ENCODE peak calls at places on chromosomes 11 and 22, in four cellular contexts. M, A, U and G are unnamed samples.

GRCh38 chr22:22042599-22043295 is 60.2 kb upstream of the TOP3B start:
- DNase-seq in M (no peak), A (no peak), U (no peak), G (no peak)

GRCh38 chr11:37320921-37321320 is 722.9 kb upstream of the RAG2 start:
- DNase-seq in M (no peak), A (peak; percentile 76), U (no peak), G (no peak)

GRCh38 chr11:70912226-70912840 is 340.0 kb downstream of the SHANK2 start:
- DNase-seq in M (no peak), A (no peak), U (no peak), G (no peak)

GRCh38 chr11:45021692-45022130 is 71.0 kb upstream of the TP53I11 start:
- DNase-seq in M (peak; percentile 26), A (no peak), U (peak; percentile 89), G (peak; percentile 30)

GRCh38 chr11:65927904-65928397 is 8.7 kb downstream of the DRAP1 start:
- DNase-seq in M (no peak), A (no peak), U (peak; percentile 51), G (no peak)

GRCh38 chr11:99937330-99937729 is 749.8 kb upstream of the ARHGAP42 start:
- DNase-seq in M (no peak), A (no peak), U (no peak), G (no peak)

GRCh38 chr22:47695176-47695575 is 932.7 kb downstream of the TBC1D22A start:
- DNase-seq in M (no peak), A (no peak), U (no peak), G (no peak)

GRCh38 chr11:27161071-27161470 is 120.5 kb downstream of the BBOX1 start:
- DNase-seq in M (no peak), A (no peak), U (no peak), G (no peak)

GRCh38 chr22:20422271-20422958 is 15.2 kb downstream of the SCARF2 start:
- DNase-seq in M (peak; percentile 65), A (no peak), U (no peak), G (peak; percentile 79)

GRCh38 chr11:46710821-46711269 is 8.2 kb upstream of the F2 start:
- DNase-seq in M (peak; percentile 91), A (no peak), U (peak; percentile 82), G (no peak)

GRCh38 chr11:113296447-113297205 is 17.8 kb upstream of the TTC12 start:
- DNase-seq in M (no peak), A (no peak), U (no peak), G (peak; percentile 18)

GRCh38 chr11:4049006-4049405 is 45.6 kb upstream of the RRM1 start:
- DNase-seq in M (no peak), A (no peak), U (no peak), G (no peak)

GRCh38 chr11:109818303-109818702 is 274.9 kb upstream of the ZC3H12C start:
- DNase-seq in M (no peak), A (no peak), U (no peak), G (no peak)

GRCh38 chr11:32434387-32435151 is 770 bp downstream of the WT1 start:
- DNase-seq in M (no peak), A (no peak), U (peak; percentile 57), G (peak; percentile 33)

GRCh38 chr11:67276821-67277230 is 10.6 kb downstream of the GRK2 start:
- DNase-seq in M (no peak), A (no peak), U (peak; percentile 74), G (peak; percentile 88)

GRCh38 chr11:110077866-110078325 is 15.3 kb upstream of the ZC3H12C start:
- DNase-seq in M (no peak), A (no peak), U (no peak), G (no peak)

GRCh38 chr11:130478204-130478701 is 29.8 kb downstream of the ADAMTS15 start:
- DNase-seq in M (peak; percentile 56), A (no peak), U (peak; percentile 86), G (peak; percentile 62)

GRCh38 chr22:30887861-30888260 is 80.7 kb downstream of the MORC2 start:
- DNase-seq in M (no peak), A (no peak), U (no peak), G (no peak)

GRCh38 chr11:8930456-8931175 is 2.1 kb downstream of the C11orf16 start:
- DNase-seq in M (no peak), A (no peak), U (no peak), G (no peak)

GRCh38 chr11:34068098-34068497 is 16.6 kb downstream of the CAPRIN1 start:
- DNase-seq in M (peak; percentile 63), A (no peak), U (no peak), G (no peak)

GRCh38 chr11:70146309-70146708 is 56.8 kb upstream of the FADD start:
- DNase-seq in M (no peak), A (no peak), U (no peak), G (no peak)

GRCh38 chr11:74726547-74727182 is 4.6 kb downstream of the CHRDL2 start:
- DNase-seq in M (peak; percentile 39), A (no peak), U (peak; percentile 82), G (peak; percentile 75)

GRCh38 chr11:86440843-86441242 is 66.2 kb downstream of the CCDC81 start:
- DNase-seq in M (no peak), A (no peak), U (no peak), G (no peak)

GRCh38 chr11:105632316-105632715 is 22.4 kb downstream of the GRIA4 start:
- DNase-seq in M (no peak), A (no peak), U (no peak), G (no peak)

GRCh38 chr11:75771646-75772410 is 3.2 kb downstream of the DGAT2 start:
- DNase-seq in M (no peak), A (no peak), U (no peak), G (no peak)

GRCh38 chr22:19795617-19796008 is 35.0 kb downstream of the TBX1 start:
- DNase-seq in M (no peak), A (no peak), U (no peak), G (no peak)

GRCh38 chr11:123186291-123186690 is 8.8 kb downstream of the CLMP start:
- DNase-seq in M (no peak), A (peak; percentile 47), U (no peak), G (no peak)

GRCh38 chr22:29517215-29517908 is 36.2 kb downstream of the THOC5 start:
- DNase-seq in M (no peak), A (no peak), U (peak; percentile 35), G (peak; percentile 34)

GRCh38 chr11:30481816-30482215 is 104.3 kb downstream of the MPPED2 start:
- DNase-seq in M (no peak), A (no peak), U (no peak), G (no peak)

GRCh38 chr11:30481385-30481784 is 104.8 kb downstream of the MPPED2 start:
- DNase-seq in M (no peak), A (no peak), U (no peak), G (no peak)

GRCh38 chr11:30479899-30480298 is 106.3 kb downstream of the MPPED2 start:
- DNase-seq in M (no peak), A (no peak), U (no peak), G (no peak)

GRCh38 chr11:30477061-30477460 is 109.1 kb downstream of the MPPED2 start:
- DNase-seq in M (no peak), A (no peak), U (no peak), G (no peak)

GRCh38 chr11:30478923-30479322 is 107.2 kb downstream of the MPPED2 start:
- DNase-seq in M (no peak), A (no peak), U (peak; percentile 85), G (no peak)
- TF ChIP-seq CTCF in M (no peak), A (no peak), U (no peak), G (no peak)

DNA sequence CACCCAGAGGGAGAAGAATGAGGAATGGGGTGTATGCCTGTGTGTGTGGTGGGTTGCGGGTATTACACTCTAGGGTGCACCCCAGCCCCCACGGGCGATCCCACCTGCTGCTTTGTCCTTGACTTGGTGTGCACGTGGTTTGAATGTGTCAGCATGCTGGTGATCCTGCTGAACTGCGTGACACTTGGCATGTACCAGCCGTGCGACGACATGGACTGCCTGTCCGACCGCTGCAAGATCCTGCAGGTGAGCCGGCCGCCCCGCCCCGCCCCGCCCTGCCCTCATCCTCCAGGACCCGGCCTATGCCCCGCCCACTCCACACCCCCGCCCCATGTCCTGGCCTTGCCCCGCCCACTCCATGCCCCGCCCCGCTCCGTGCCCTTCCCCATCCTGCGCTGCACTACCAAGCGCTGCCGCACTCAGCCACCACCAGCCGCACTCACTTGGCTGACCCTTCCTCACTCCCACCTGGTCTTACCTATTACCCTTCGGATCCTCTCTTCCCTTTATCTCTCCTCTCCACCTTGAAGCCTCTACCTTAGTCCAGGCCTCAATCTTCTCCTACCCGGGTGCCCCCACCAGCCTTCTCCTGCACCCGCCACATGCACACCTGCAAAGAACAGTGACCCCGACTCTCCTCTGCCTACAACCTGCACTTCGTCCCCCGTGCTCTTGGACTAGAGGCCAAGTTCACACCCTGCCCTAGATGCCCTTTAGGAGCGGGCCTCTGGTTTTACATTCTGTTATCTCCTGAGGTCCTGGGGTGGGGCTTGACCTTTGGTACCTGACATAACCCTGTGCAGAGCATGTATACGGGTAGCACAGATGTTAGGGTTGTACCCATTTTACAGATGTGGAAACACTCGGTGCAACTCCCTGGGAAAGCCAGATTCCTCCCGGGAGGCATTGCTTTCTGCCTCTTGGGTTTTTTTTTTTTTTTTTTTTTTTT is 27.7 kb downstream of the CACNA1I start:
- DNase-seq in M (no peak), A (peak; percentile 8), U (no peak), G (peak; percentile 84)
- TF ChIP-seq CTCF in M (no peak), A (peak; percentile 26), U (no peak), G (peak; percentile 11)

DNA sequence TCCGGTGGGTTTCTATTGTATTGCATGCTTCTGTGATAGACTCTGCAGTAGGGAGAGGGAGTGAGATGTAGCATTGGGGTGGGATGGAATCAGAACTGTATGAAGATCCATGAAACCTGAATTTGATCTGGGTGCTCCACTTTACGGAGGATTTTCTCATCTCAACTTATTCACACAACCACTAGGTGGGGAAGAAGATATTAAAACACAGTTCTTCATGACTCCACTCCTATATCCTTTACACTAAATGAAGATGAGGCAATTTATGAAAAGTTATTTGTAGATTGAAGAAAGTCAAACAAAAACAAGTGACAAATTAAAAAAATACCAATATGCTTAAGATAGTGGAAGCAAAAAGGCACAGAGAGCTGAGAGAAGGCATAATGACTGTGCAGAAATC is 92.6 kb upstream of the PDGFD start:
- DNase-seq in M (no peak), A (no peak), U (no peak), G (no peak)
- TF ChIP-seq CTCF in M (no peak), A (peak; percentile 48), U (no peak), G (peak; percentile 48)

DNA sequence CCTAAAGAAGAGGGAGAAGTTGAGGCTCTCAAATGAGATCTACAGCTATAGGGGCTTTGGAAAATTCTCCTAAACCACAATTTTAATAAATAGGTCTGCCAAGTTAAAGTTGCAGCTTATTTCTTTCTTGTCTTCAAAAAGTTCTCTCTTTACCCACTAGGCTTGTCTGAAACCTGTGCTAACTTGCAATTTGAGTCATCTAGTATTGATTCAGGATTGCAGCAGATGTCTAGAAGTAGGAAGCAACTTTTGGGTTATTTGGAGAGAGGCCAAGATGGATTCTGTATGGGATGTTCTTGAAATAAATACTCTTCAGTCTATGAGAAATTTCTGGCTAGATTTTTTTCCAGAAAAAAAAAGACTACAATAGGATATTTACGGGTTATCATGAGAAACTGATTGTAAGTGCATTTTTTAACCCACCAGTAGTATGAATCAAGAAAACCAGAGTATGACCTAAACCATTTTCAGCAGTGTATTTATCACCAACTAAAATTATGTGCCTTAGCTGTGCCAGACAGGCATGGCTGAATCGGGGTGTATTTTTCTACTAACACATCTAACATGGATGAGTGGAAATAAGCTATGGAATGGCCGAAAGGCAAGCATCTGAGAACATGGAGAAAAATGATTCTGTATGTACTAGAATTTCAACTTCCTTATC is 4.9 kb upstream of the RAB38 start:
- DNase-seq in M (no peak), A (peak; percentile 82), U (no peak), G (no peak)
- TF ChIP-seq CTCF in M (no peak), A (peak; percentile 49), U (no peak), G (no peak)